ENCODE peak calls at places on chromosome 14, in seven cellular contexts. U, M, G, Y, O, D and F are unnamed samples.

GRCh38 chr14:68141531-68142088 is 322.0 kb downstream of the RAD51B start:
- DNase-seq in U (no peak), M (no peak), G (no peak), Y (no peak), O (no peak), D (no peak), F (no peak)

GRCh38 chr14:35534884-35535793 is 1.2 kb downstream of the INSM2 start:
- DNase-seq in U (peak), M (peak), G (peak), Y (peak), O (peak), D (peak), F (no peak)

GRCh38 chr14:63677891-63678379 is 36.3 kb upstream of the WDR89 start:
- DNase-seq in U (no peak), M (no peak), G (no peak), Y (no peak), O (no peak), D (no peak), F (peak)

GRCh38 chr14:59199205-59199604 is 10.7 kb downstream of the DAAM1 start:
- DNase-seq in U (no peak), M (no peak), G (no peak), Y (no peak), O (no peak), D (no peak), F (no peak)

GRCh38 chr14:31167032-31167431 is 40.6 kb downstream of the HECTD1 start:
- DNase-seq in U (no peak), M (no peak), G (no peak), Y (no peak), O (no peak), D (no peak), F (no peak)

GRCh38 chr14:93536945-93537344 is 106.2 kb downstream of the UNC79 start:
- DNase-seq in U (no peak), M (peak), G (no peak), Y (no peak), O (no peak), D (peak), F (no peak)

GRCh38 chr14:31428011-31428410 is 7.7 kb upstream of the HEATR5A start:
- DNase-seq in U (no peak), M (no peak), G (no peak), Y (no peak), O (no peak), D (no peak), F (no peak)

GRCh38 chr14:54189358-54190354 is 207.2 kb upstream of the CDKN3 start:
- DNase-seq in U (no peak), M (peak), G (no peak), Y (no peak), O (no peak), D (no peak), F (peak)

GRCh38 chr14:62076825-62077660 is 314.8 kb downstream of the SNAPC1 start:
- DNase-seq in U (no peak), M (no peak), G (no peak), Y (no peak), O (no peak), D (no peak), F (no peak)

GRCh38 chr14:82879949-82880535 is 1346.4 kb upstream of the SEL1L start:
- DNase-seq in U (no peak), M (no peak), G (no peak), Y (no peak), O (no peak), D (no peak), F (no peak)

GRCh38 chr14:56490379-56490778 is 89.2 kb upstream of the TMEM260 start:
- DNase-seq in U (no peak), M (peak), G (no peak), Y (no peak), O (no peak), D (no peak), F (peak)

GRCh38 chr14:76647699-76648298 is 113.5 kb upstream of the VASH1 start:
- DNase-seq in U (no peak), M (peak), G (peak), Y (peak), O (peak), D (peak), F (peak)